ENCODE peak calls at places on chromosomes 12 and 14, in four cellular contexts. K is lung microvascular endothelial cell; D is activated CD4-positive, alpha-beta T cell treated with anti-CD3 and anti-CD28 coated beads, Interleukin-2, amount 50 U/mL, for 1 hour; N is HS-27A. P is an unnamed sample.

GRCh38 chr14:99936056-99936455 is 129.2 kb upstream of the EVL start:
- DNase-seq in K (no peak), D (no peak), N (no peak), P (no peak)

GRCh38 chr12:75959506-75959905 is 72.1 kb downstream of the PHLDA1 start:
- DNase-seq in K (peak), D (no peak), N (no peak), P (no peak)

GRCh38 chr12:70815866-70816470 is 104.6 kb downstream of the PTPRR start:
- DNase-seq in K (no peak), D (no peak), N (no peak), P (no peak)

GRCh38 chr12:68608191-68608590 is 2.5 kb upstream of the RAP1B start:
- DNase-seq in K (no peak), D (no peak), N (no peak), P (no peak)

GRCh38 chr14:105168496-105168978 is at the start of gene JAG2:
- DNase-seq in K (peak), D (peak), N (no peak), P (no peak)

GRCh38 chr14:78519863-78520262 is 349.7 kb downstream of the NRXN3 start:
- DNase-seq in K (peak), D (no peak), N (no peak), P (no peak)

GRCh38 chr14:55884819-55885218 is 233.4 kb upstream of the PELI2 start:
- DNase-seq in K (no peak), D (no peak), N (no peak), P (no peak)

GRCh38 chr12:114933428-114934160 is 249.6 kb upstream of the TBX3 start:
- DNase-seq in K (peak), D (no peak), N (peak), P (peak)

GRCh38 chr14:98210045-98210678 is 1061.8 kb downstream of the BCL11B start:
- DNase-seq in K (no peak), D (peak), N (no peak), P (no peak)

GRCh38 chr12:16788888-16789790 is 183.2 kb upstream of the LMO3 start:
- DNase-seq in K (no peak), D (no peak), N (no peak), P (no peak)

GRCh38 chr14:55160989-55161388 is 30.4 kb downstream of the DLGAP5 start:
- DNase-seq in K (peak), D (no peak), N (no peak), P (no peak)

P was measured in smooth muscle cell of the brain vasculature.